ENCODE peak calls at places on chromosomes 1 and 21, in ten cellular contexts. H, C, T, B, P, L, S, W, U and A are unnamed samples.

GRCh38 chr1:10143961-10144485 is 66.3 kb upstream of the KIF1B start:
- DNase-seq in C (no peak), L (no peak), W (no peak), P (no peak), B (no peak), H (no peak), S (no peak), T (peak), U (peak), A (peak)

GRCh38 chr21:45140346-45140940 is 66.1 kb downstream of the ADARB1 start:
- DNase-seq in W (peak), C (peak), T (peak), B (peak), P (peak), L (peak), U (peak), H (peak), S (peak), A (peak)

GRCh38 chr1:70528591-70529333 is 117.7 kb downstream of the CTH start:
- DNase-seq in L (peak), C (no peak), S (peak), B (peak), T (peak), U (peak), H (peak), W (no peak), P (peak), A (peak)

GRCh38 chr1:109535971-109536491 is 3.6 kb upstream of the GPR61 start:
- DNase-seq in B (no peak), S (no peak), W (no peak), L (no peak), C (no peak), T (peak), U (peak), H (peak), P (no peak), A (peak)

GRCh38 chr1:42392255-42392654 is 11.7 kb downstream of the RIMKLA start:
- DNase-seq in P (no peak), T (no peak), B (no peak), U (no peak), S (no peak), H (no peak), C (no peak), L (no peak), W (no peak), A (no peak)

GRCh38 chr1:161274874-161275273 is 16.3 kb downstream of the PCP4L1 start:
- DNase-seq in H (no peak), W (no peak), L (no peak), C (no peak), S (no peak), P (no peak), T (no peak), B (no peak), U (no peak), A (peak)

GRCh38 chr1:157849229-157849875 is 7.7 kb upstream of the CD5L start:
- DNase-seq in C (no peak), T (peak), W (no peak), L (no peak), B (no peak), U (no peak), H (no peak), S (no peak), P (no peak), A (no peak)

GRCh38 chr1:6811587-6811986 is 26.3 kb downstream of the CAMTA1 start:
- DNase-seq in B (no peak), L (no peak), C (no peak), U (no peak), S (no peak), H (no peak), W (no peak), P (no peak), T (no peak), A (no peak)

GRCh38 chr1:171740356-171740863 is 1.5 kb downstream of the VAMP4 start:
- DNase-seq in T (no peak), P (peak), L (no peak), U (no peak), C (no peak), B (no peak), S (no peak), W (no peak), H (no peak), A (no peak)

GRCh38 chr1:17630048-17630830 is 90.7 kb downstream of the ARHGEF10L start:
- DNase-seq in L (peak), B (no peak), S (no peak), T (peak), W (peak), U (peak), H (no peak), P (peak), C (no peak), A (no peak)